ENCODE peak calls at places on chromosome X, in four cellular contexts. C is MG63; M is CD4-positive, alpha-beta T cell; X is upper lobe of left lung. J is an unnamed sample.

GRCh38 chrX:51860679-51861078 is 32.7 kb upstream of the MAGED1 start:
- DNase-seq in C (peak; percentile 2), M (no peak), X (no peak), J (no peak)

GRCh38 chrX:24498975-24499374 is 33.9 kb downstream of the PDK3 start:
- DNase-seq in C (no peak), M (no peak), X (no peak), J (no peak)

GRCh38 chrX:53081925-53082772 is at the start of gene TSPYL2:
- DNase-seq in C (peak; percentile 95), M (peak; percentile 90), X (peak; percentile 97), J (peak; percentile 87)

GRCh38 chrX:87425618-87426017 is 92.0 kb upstream of the KLHL4 start:
- DNase-seq in C (no peak), M (no peak), X (no peak), J (no peak)

GRCh38 chrX:143945171-143945570 is 61.3 kb downstream of the UBE2NL start:
- DNase-seq in C (no peak), M (no peak), X (no peak), J (no peak)

GRCh38 chrX:15714529-15714928 is 23.5 kb upstream of the CA5B start:
- DNase-seq in C (peak; percentile 23), M (no peak), X (no peak), J (no peak)

GRCh38 chrX:34884693-34885277 is 57.8 kb upstream of the FAM47B start:
- DNase-seq in C (peak; percentile 9), M (no peak), X (no peak), J (no peak)

GRCh38 chrX:76148753-76149152 is 24.1 kb upstream of the PBDC1 start:
- DNase-seq in C (peak; percentile 2), M (peak; percentile 16), X (no peak), J (no peak)

GRCh38 chrX:40299028-40299479 is 201.3 kb upstream of the BCOR start:
- DNase-seq in C (no peak), M (no peak), X (no peak), J (no peak)

GRCh38 chrX:39730671-39731389 is 366.9 kb downstream of the BCOR start:
- DNase-seq in C (peak; percentile 77), M (peak; percentile 46), X (no peak), J (peak; percentile 17)

GRCh38 chrX:150692296-150692695 is 900 bp upstream of the MTMR1 start:
- DNase-seq in C (no peak), M (no peak), X (no peak), J (no peak)

GRCh38 chrX:100447563-100448397 is 37.7 kb upstream of the PCDH19 start:
- DNase-seq in C (peak; percentile 42), M (no peak), X (no peak), J (no peak)

GRCh38 chrX:131703646-131704045 is 159.8 kb downstream of the OR13H1 start:
- DNase-seq in C (no peak), M (no peak), X (no peak), J (no peak)

GRCh38 chrX:71652405-71652804 is 14.9 kb upstream of the LOC101059915 start:
- DNase-seq in C (no peak), M (peak; percentile 30), X (no peak), J (no peak)

GRCh38 chrX:78387364-78387763 is 60.0 kb upstream of the CYSLTR1 start:
- DNase-seq in C (no peak), M (no peak), X (no peak), J (no peak)
- H3K9me3 ChIP-seq in C (no peaks in the 10 kb centered on the region), M (no peaks in the 10 kb centered on the region), X (no peaks in the 10 kb centered on the region), J (peaks cover 3% of the 10 kb centered on the region)

GRCh38 chrX:41481264-41482109 is 34.3 kb downstream of the NYX start:
- DNase-seq in C (peak; percentile 13), M (no peak), X (no peak), J (no peak)

GRCh38 chrX:41475611-41476241 is 28.6 kb downstream of the NYX start:
- DNase-seq in C (no peak), M (no peak), X (no peak), J (no peak)

GRCh38 chrX:41478397-41478911 is 31.3 kb downstream of the NYX start:
- DNase-seq in C (no peak), M (no peak), X (no peak), J (no peak)

GRCh38 chrX:41482153-41482850 is 35.2 kb downstream of the NYX start:
- DNase-seq in C (no peak), M (no peak), X (no peak), J (no peak)

DNA sequence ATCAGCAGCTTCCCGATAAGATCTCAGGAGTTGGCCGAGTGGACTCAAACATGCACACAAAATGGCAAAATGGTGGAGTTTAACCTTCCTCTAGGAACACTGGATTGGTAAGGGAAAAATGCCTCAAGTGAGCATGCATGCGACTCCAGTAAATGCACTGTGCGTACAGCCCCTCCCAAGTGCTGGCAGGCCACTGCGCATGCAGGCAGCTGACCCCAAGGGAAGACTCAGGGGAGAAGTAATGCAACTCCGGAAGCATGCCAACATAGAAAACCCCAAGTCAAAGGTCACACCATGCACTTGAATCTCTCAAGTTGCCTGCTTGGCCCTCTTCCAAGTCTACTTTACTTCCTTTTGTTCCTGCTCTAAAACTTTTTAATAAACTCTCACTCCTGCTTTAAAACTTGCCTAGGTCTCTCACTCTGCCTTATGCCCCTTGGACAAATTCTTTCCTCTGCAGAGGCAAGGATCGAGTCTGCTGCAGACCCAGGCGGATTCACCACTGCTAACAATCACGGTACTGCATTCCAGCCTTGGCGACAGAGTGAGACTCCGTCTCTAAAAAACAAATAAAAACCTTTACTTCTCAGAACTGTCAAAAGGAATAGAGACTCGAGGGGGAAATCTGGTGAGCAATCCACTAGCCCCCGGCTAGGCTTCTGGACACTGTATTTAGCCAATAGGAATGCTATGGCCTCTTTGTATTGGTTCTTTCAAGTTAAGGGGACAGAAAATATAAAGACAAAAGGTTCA is 33.5 kb downstream of the NYX start:
- DNase-seq in C (no peak), M (no peak), X (no peak), J (no peak)
- H3K9me3 ChIP-seq in C (no peaks in the 10 kb centered on the region), M (no peaks in the 10 kb centered on the region), X (no peaks in the 10 kb centered on the region), J (no peaks in the 10 kb centered on the region)

GRCh38 chrX:151723156-151723760 is 7.4 kb downstream of the FATE1 start:
- DNase-seq in C (no peak), M (no peak), X (no peak), J (no peak)
- H3K9me3 ChIP-seq in C (no peaks in the 10 kb centered on the region), M (no peaks in the 10 kb centered on the region), X (no peaks in the 10 kb centered on the region), J (no peaks in the 10 kb centered on the region)

GRCh38 chrX:83185010-83185409 is 323.1 kb upstream of the POU3F4 start:
- DNase-seq in C (no peak), M (no peak), X (peak; percentile 6), J (no peak)
- H3K9me3 ChIP-seq in C (no peaks in the 10 kb centered on the region), M (no peaks in the 10 kb centered on the region), X (no peaks in the 10 kb centered on the region), J (no peaks in the 10 kb centered on the region)

GRCh38 chrX:873016-873415 is 242.4 kb downstream of the SHOX start:
- DNase-seq in C (no peak), M (no peak), X (no peak), J (no peak)
- H3K9me3 ChIP-seq in C (peaks cover 4% of the 10 kb centered on the region), M (peaks cover 6% of the 10 kb centered on the region), X (no peaks in the 10 kb centered on the region), J (no peaks in the 10 kb centered on the region)

J was measured in T-helper 17 cell.